ENCODE peak calls at places on chromosomes 6 and 20, in seven cellular contexts. I is mammary epithelial cell, F is cardiac fibroblast, U is Calu3, O is nephron progenitor cell, R is neural crest cell, B is ovary. G is an unnamed sample.

GRCh38 chr20:53629436-53629835 is 35.8 kb upstream of the ZNF217 start:
- DNase-seq in B (no peak), I (no peak), O (no peak), F (no peak), U (no peak), R (no peak), G (no peak)

GRCh38 chr6:71047401-71047800 is 90.5 kb upstream of the B3GAT2 start:
- DNase-seq in F (no peak), I (no peak), B (no peak), R (no peak), O (no peak), U (no peak), G (no peak)

GRCh38 chr6:79515436-79515835 is 21.8 kb downstream of the LCA5 start:
- DNase-seq in O (no peak), U (no peak), R (no peak), I (no peak), B (no peak), F (no peak), G (no peak)

GRCh38 chr20:843908-844307 is 10.4 kb downstream of the FAM110A start:
- DNase-seq in U (no peak), F (no peak), B (no peak), O (no peak), R (no peak), I (peak; percentile 53), G (no peak)

GRCh38 chr6:127436578-127437110 is 22.5 kb downstream of the KIAA0408 start:
- DNase-seq in F (peak; percentile 8), U (no peak), B (no peak), O (no peak), I (no peak), R (no peak), G (no peak)

GRCh38 chr20:3168079-3168828 is 5.1 kb downstream of the LZTS3 start:
- DNase-seq in R (no peak), U (peak; percentile 68), O (peak; percentile 39), I (no peak), F (no peak), B (no peak), G (no peak)

GRCh38 chr20:13006825-13007224 is 1.9 kb upstream of the SPTLC3 start:
- DNase-seq in O (no peak), I (peak; percentile 63), U (no peak), R (no peak), F (peak; percentile 45), B (no peak), G (no peak)

GRCh38 chr20:4220756-4221155 is 205.4 kb upstream of the RNF24 start:
- DNase-seq in F (no peak), U (no peak), R (no peak), I (no peak), B (no peak), O (no peak), G (no peak)

GRCh38 chr6:161458199-161458598 is 184.3 kb upstream of the AGPAT4 start:
- DNase-seq in R (no peak), O (no peak), U (no peak), B (no peak), I (no peak), F (no peak), G (no peak)

GRCh38 chr6:53179961-53180651 is 31.5 kb upstream of the GCM1 start:
- DNase-seq in U (peak; percentile 27), O (no peak), I (peak; percentile 7), R (no peak), F (peak; percentile 41), B (no peak), G (no peak)

GRCh38 chr20:3786665-3787639 is at the start of gene CENPB:
- DNase-seq in B (peak; percentile 93), O (peak; percentile 97), I (peak; percentile 81), R (peak; percentile 94), U (peak; percentile 94), F (peak; percentile 88), G (peak; percentile 61)

GRCh38 chr20:8032499-8032898 is 12.9 kb upstream of the TMX4 start:
- DNase-seq in F (no peak), B (no peak), O (no peak), R (no peak), I (no peak), U (no peak), G (no peak)

GRCh38 chr6:91653954-91654843 is 1067.3 kb upstream of the MAP3K7 start:
- DNase-seq in R (no peak), U (no peak), O (no peak), I (no peak), B (no peak), F (no peak), G (no peak)

GRCh38 chr6:23181301-23182110 is 612.1 kb downstream of the HDGFL1 start:
- DNase-seq in O (no peak), U (no peak), R (no peak), B (no peak), I (no peak), F (no peak), G (no peak)

GRCh38 chr20:52312131-52312729 is 120.7 kb upstream of the ZFP64 start:
- DNase-seq in U (peak; percentile 67), R (peak; percentile 55), O (peak; percentile 55), F (peak; percentile 78), B (peak; percentile 17), I (peak; percentile 32), G (no peak)

DNA sequence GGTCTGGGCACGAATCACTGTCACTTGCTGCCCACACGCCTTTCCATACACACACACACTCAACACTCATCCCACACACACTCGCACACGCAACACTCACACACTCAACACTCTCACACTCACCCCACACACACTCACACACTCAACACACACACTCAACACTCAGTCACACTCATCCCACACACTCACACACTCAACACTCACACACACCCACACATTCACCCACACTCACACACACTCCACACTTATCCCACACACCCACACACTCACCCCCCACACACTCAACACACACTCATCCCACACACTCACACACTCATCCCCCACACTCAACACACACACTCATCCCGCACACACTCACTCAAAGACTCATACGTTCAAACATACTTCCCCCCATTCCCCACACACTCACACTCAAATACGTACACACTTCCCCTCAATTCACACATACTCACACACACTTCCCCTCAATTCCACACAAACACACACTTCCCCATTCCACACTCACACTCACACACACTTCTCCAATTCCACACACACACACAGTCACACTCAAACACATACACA is 9.0 kb upstream of the HRH3 start:
- DNase-seq in F (no peak), O (no peak), B (no peak), I (no peak), R (no peak), U (no peak), G (no peak)
- TF ChIP-seq CTCF in F (no peak), O (no peak), B (no peak), I (no peak), R (no peak), U (no peak), G (no peak)

DNA sequence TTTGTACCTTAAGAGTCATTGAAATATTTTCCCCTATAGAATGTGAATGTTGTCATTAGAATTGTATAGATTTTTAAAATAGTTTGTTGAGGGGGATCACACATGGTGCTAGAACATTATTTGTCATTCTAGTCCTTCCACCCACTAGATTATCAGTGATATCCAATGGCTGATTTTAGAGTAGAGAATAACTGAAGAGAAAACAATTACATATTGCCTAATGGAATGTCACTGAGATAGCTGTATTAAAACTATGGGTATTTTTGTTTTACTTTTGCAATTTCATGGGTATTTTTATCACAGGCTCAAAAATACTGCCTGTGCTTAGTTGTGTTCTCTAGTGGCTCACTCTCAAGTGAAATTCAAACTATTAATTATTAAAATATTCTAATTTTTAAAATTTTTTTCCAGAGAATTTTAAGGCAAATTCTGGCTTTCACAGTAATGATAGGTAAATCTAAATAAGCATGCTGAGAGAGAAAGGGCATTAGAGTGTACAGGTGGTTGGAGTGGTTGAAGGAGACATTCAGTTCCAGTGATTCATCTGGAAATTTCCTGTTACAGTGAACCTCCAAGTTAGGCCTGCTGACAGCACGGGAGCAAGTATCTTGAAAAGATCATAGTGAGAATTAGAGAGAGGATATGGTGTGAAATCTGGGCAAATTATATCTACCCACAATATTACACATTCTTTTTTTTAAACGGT is 399.6 kb downstream of the NKAIN2 start:
- DNase-seq in B (no peak), F (peak; percentile 15), R (no peak), I (peak; percentile 85), O (no peak), U (no peak), G (no peak)
- TF ChIP-seq CTCF in B (no peak), F (no peak), R (no peak), I (no peak), O (no peak), U (no peak), G (no peak)

GRCh38 chr6:10030942-10031537 is 383.8 kb downstream of the TFAP2A start:
- DNase-seq in R (no peak), O (peak; percentile 5), U (no peak), B (no peak), F (no peak), I (peak; percentile 16), G (no peak)
- TF ChIP-seq CTCF in R (peak; percentile 68), O (peak; percentile 59), U (peak; percentile 46), B (no peak), F (peak; percentile 6), I (peak; percentile 60), G (peak; percentile 30)

DNA sequence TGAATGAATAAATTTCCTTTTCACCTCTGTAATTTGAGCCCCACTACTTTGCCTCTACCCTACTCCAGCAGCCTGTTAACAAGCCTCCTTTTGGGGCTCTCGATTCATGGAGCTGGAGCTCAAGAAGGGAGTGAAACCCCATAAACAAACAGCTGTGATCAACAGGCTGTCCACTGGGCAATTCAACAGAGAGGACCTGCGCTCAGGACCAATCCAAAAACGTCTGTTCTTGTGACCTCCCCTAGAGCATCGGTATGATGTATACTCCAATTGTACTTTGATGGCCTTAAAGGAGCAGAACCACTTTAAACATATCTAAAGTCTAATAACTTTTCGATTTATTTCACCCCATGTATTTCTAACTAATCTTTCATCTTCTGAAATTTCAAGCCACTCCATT is 37.4 kb downstream of the HIVEP2 start:
- DNase-seq in R (no peak), F (no peak), I (no peak), O (no peak), U (no peak), B (no peak), G (no peak)
- TF ChIP-seq CTCF in R (no peak), F (no peak), I (no peak), O (no peak), U (no peak), B (no peak), G (no peak)

GRCh38 chr6:149045404-149045803 is 272.1 kb upstream of the TAB2 start:
- DNase-seq in B (no peak), O (no peak), U (no peak), R (no peak), I (no peak), F (no peak), G (no peak)

GRCh38 chr6:149046164-149046821 is 271.2 kb upstream of the TAB2 start:
- DNase-seq in O (no peak), I (no peak), B (no peak), F (no peak), U (no peak), R (no peak), G (no peak)

GRCh38 chr6:149041953-149042352 is 275.6 kb upstream of the TAB2 start:
- DNase-seq in B (no peak), I (no peak), F (no peak), U (no peak), O (no peak), R (no peak), G (no peak)

GRCh38 chr6:149044394-149044965 is 273.0 kb upstream of the TAB2 start:
- DNase-seq in I (no peak), F (no peak), U (no peak), B (no peak), R (no peak), O (no peak), G (no peak)

GRCh38 chr6:149043476-149044130 is 273.9 kb upstream of the TAB2 start:
- DNase-seq in F (no peak), R (peak; percentile 23), O (peak; percentile 24), U (no peak), I (no peak), B (no peak), G (no peak)
- TF ChIP-seq CTCF in F (peak; percentile 40), R (peak; percentile 49), O (peak; percentile 15), U (no peak), I (peak; percentile 37), B (no peak), G (no peak)